ENCODE peak calls at places on chromosome 4, in eight cellular contexts. One of them, this sample, is unnamed.

GRCh38 chr4:158008551-158009218 is 164.1 kb downstream of the GASK1B start:
- DNase-seq in K562: no peak
- DNase-seq in heart left ventricle: peak
- DNase-seq in coronary artery: no peak
- DNase-seq in pancreas: no peak
- DNase-seq in HCT116: no peak
- DNase-seq in CD4-positive, alpha-beta memory T cell: no peak
- DNase-seq in colonic mucosa: no peak
- DNase-seq in this sample: no peak

GRCh38 chr4:1207603-1208265 is 35.4 kb upstream of the SPON2 start:
- DNase-seq in K562: no peak
- DNase-seq in heart left ventricle: peak
- DNase-seq in coronary artery: peak
- DNase-seq in pancreas: no peak
- DNase-seq in HCT116: no peak
- DNase-seq in CD4-positive, alpha-beta memory T cell: no peak
- DNase-seq in colonic mucosa: peak
- DNase-seq in this sample: peak

GRCh38 chr4:83219991-83220360 is 64.6 kb downstream of the COQ2 start:
- DNase-seq in K562: no peak
- DNase-seq in heart left ventricle: no peak
- DNase-seq in coronary artery: no peak
- DNase-seq in pancreas: no peak
- DNase-seq in HCT116: no peak
- DNase-seq in CD4-positive, alpha-beta memory T cell: no peak
- DNase-seq in colonic mucosa: no peak
- DNase-seq in this sample: no peak

GRCh38 chr4:108359936-108360681 is 191.4 kb upstream of the LEF1 start:
- DNase-seq in K562: peak
- DNase-seq in heart left ventricle: no peak
- DNase-seq in coronary artery: no peak
- DNase-seq in pancreas: no peak
- DNase-seq in HCT116: no peak
- DNase-seq in CD4-positive, alpha-beta memory T cell: no peak
- DNase-seq in colonic mucosa: no peak
- DNase-seq in this sample: no peak

GRCh38 chr4:92234393-92235176 is 69.2 kb upstream of the GRID2 start:
- DNase-seq in K562: no peak
- DNase-seq in heart left ventricle: no peak
- DNase-seq in coronary artery: no peak
- DNase-seq in pancreas: no peak
- DNase-seq in HCT116: peak
- DNase-seq in CD4-positive, alpha-beta memory T cell: no peak
- DNase-seq in colonic mucosa: no peak
- DNase-seq in this sample: no peak

GRCh38 chr4:972651-973424 is 531 bp downstream of the DGKQ start:
- DNase-seq in K562: peak
- DNase-seq in heart left ventricle: no peak
- DNase-seq in coronary artery: no peak
- DNase-seq in pancreas: peak
- DNase-seq in HCT116: no peak
- DNase-seq in CD4-positive, alpha-beta memory T cell: peak
- DNase-seq in colonic mucosa: peak
- DNase-seq in this sample: peak

GRCh38 chr4:2451821-2452785 is 16.8 kb upstream of the RNF4 start:
- DNase-seq in K562: no peak
- DNase-seq in heart left ventricle: no peak
- DNase-seq in coronary artery: peak
- DNase-seq in pancreas: no peak
- DNase-seq in HCT116: no peak
- DNase-seq in CD4-positive, alpha-beta memory T cell: no peak
- DNase-seq in colonic mucosa: no peak
- DNase-seq in this sample: no peak

GRCh38 chr4:121070696-121071639 is 1.4 kb downstream of the NDNF start:
- DNase-seq in K562: no peak
- DNase-seq in heart left ventricle: peak
- DNase-seq in coronary artery: no peak
- DNase-seq in pancreas: peak
- DNase-seq in HCT116: no peak
- DNase-seq in CD4-positive, alpha-beta memory T cell: peak
- DNase-seq in colonic mucosa: peak
- DNase-seq in this sample: peak

GRCh38 chr4:80265571-80266266 is 745 bp upstream of the FGF5 start:
- DNase-seq in K562: peak
- DNase-seq in heart left ventricle: no peak
- DNase-seq in coronary artery: no peak
- DNase-seq in pancreas: no peak
- DNase-seq in HCT116: no peak
- DNase-seq in CD4-positive, alpha-beta memory T cell: no peak
- DNase-seq in colonic mucosa: no peak
- DNase-seq in this sample: no peak

GRCh38 chr4:142572076-142572475 is 274.0 kb downstream of the INPP4B start:
- DNase-seq in K562: no peak
- DNase-seq in heart left ventricle: no peak
- DNase-seq in coronary artery: no peak
- DNase-seq in pancreas: no peak
- DNase-seq in HCT116: no peak
- DNase-seq in CD4-positive, alpha-beta memory T cell: no peak
- DNase-seq in colonic mucosa: no peak
- DNase-seq in this sample: no peak

GRCh38 chr4:23956601-23957364 is 66.9 kb upstream of the PPARGC1A start:
- DNase-seq in K562: no peak
- DNase-seq in heart left ventricle: no peak
- DNase-seq in coronary artery: no peak
- DNase-seq in pancreas: no peak
- DNase-seq in HCT116: no peak
- DNase-seq in CD4-positive, alpha-beta memory T cell: no peak
- DNase-seq in colonic mucosa: no peak
- DNase-seq in this sample: no peak

GRCh38 chr4:39996811-39997210 is 19.1 kb upstream of the PDS5A start:
- DNase-seq in K562: no peak
- DNase-seq in heart left ventricle: no peak
- DNase-seq in coronary artery: no peak
- DNase-seq in pancreas: no peak
- DNase-seq in HCT116: no peak
- DNase-seq in CD4-positive, alpha-beta memory T cell: no peak
- DNase-seq in colonic mucosa: no peak
- DNase-seq in this sample: no peak

GRCh38 chr4:147488551-147488950 is 7.7 kb downstream of the EDNRA start:
- DNase-seq in K562: no peak
- DNase-seq in heart left ventricle: no peak
- DNase-seq in coronary artery: no peak
- DNase-seq in pancreas: no peak
- DNase-seq in HCT116: no peak
- DNase-seq in CD4-positive, alpha-beta memory T cell: no peak
- DNase-seq in colonic mucosa: no peak
- DNase-seq in this sample: no peak

GRCh38 chr4:40288547-40288946 is 46.6 kb upstream of the CHRNA9 start:
- DNase-seq in K562: no peak
- DNase-seq in heart left ventricle: no peak
- DNase-seq in coronary artery: no peak
- DNase-seq in pancreas: no peak
- DNase-seq in HCT116: no peak
- DNase-seq in CD4-positive, alpha-beta memory T cell: no peak
- DNase-seq in colonic mucosa: no peak
- DNase-seq in this sample: no peak

GRCh38 chr4:183412836-183413561 is 31.4 kb upstream of the CDKN2AIP start:
- DNase-seq in K562: no peak
- DNase-seq in heart left ventricle: no peak
- DNase-seq in coronary artery: no peak
- DNase-seq in pancreas: no peak
- DNase-seq in HCT116: no peak
- DNase-seq in CD4-positive, alpha-beta memory T cell: no peak
- DNase-seq in colonic mucosa: no peak
- DNase-seq in this sample: no peak

GRCh38 chr4:41142946-41143720 is 71.2 kb downstream of the APBB2 start:
- DNase-seq in K562: no peak
- DNase-seq in heart left ventricle: peak
- DNase-seq in coronary artery: peak
- DNase-seq in pancreas: no peak
- DNase-seq in HCT116: no peak
- DNase-seq in CD4-positive, alpha-beta memory T cell: no peak
- DNase-seq in colonic mucosa: no peak
- DNase-seq in this sample: peak

GRCh38 chr4:94758141-94758699 is 465 bp downstream of the BMPR1B start:
- DNase-seq in K562: no peak
- DNase-seq in heart left ventricle: no peak
- DNase-seq in coronary artery: peak
- DNase-seq in pancreas: peak
- DNase-seq in HCT116: no peak
- DNase-seq in CD4-positive, alpha-beta memory T cell: no peak
- DNase-seq in colonic mucosa: peak
- DNase-seq in this sample: no peak

GRCh38 chr4:6267573-6267972 is 2.1 kb upstream of the WFS1 start:
- DNase-seq in K562: no peak
- DNase-seq in heart left ventricle: no peak
- DNase-seq in coronary artery: no peak
- DNase-seq in pancreas: no peak
- DNase-seq in HCT116: no peak
- DNase-seq in CD4-positive, alpha-beta memory T cell: no peak
- DNase-seq in colonic mucosa: no peak
- DNase-seq in this sample: no peak

GRCh38 chr4:107299646-107300045 is 263.5 kb upstream of the DKK2 start:
- DNase-seq in K562: no peak
- DNase-seq in heart left ventricle: no peak
- DNase-seq in coronary artery: no peak
- DNase-seq in pancreas: no peak
- DNase-seq in HCT116: no peak
- DNase-seq in CD4-positive, alpha-beta memory T cell: no peak
- DNase-seq in colonic mucosa: no peak
- DNase-seq in this sample: no peak

DNA sequence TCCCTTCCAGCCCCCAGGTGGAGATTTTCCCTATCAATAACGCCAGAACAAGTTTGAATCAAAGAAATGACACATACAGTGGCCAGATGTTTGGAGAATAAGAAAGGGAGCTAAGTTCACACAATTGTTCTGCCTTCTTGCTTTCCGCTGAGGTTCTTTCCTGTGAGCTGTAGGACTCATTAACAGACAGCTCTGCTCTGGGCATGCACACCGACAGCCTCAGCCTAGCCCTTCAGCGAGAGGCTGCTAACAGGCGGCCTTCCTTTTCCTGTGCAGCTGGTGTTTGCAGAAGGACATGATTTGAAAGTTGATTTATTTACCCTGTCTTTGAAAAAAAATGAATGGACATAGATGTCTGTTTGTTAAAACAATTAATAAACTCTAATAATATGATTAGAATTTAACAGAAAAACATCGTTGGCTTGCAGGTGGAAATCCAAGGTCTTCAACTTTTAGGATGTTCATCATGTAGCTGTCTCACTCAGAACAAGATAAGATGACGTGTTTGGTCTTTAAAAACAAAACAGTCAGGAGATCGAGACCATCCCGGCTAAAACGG is 183.3 kb downstream of the KDR start:
- DNase-seq in K562: no peak
- DNase-seq in heart left ventricle: no peak
- DNase-seq in coronary artery: no peak
- DNase-seq in pancreas: no peak
- DNase-seq in HCT116: no peak
- DNase-seq in CD4-positive, alpha-beta memory T cell: peak
- DNase-seq in colonic mucosa: no peak
- DNase-seq in this sample: no peak
- H3K4me3 ChIP-seq in K562: no peak
- H3K4me3 ChIP-seq in heart left ventricle: no peak
- H3K4me3 ChIP-seq in coronary artery: no peak
- H3K4me3 ChIP-seq in pancreas: no peak
- H3K4me3 ChIP-seq in HCT116: no peak
- H3K4me3 ChIP-seq in CD4-positive, alpha-beta memory T cell: no peak
- H3K4me3 ChIP-seq in colonic mucosa: no peak
- H3K4me3 ChIP-seq in this sample: no peak

GRCh38 chr4:8159522-8160232 is 1.1 kb upstream of the ABLIM2 start:
- DNase-seq in K562: no peak
- DNase-seq in heart left ventricle: peak
- DNase-seq in coronary artery: no peak
- DNase-seq in pancreas: no peak
- DNase-seq in HCT116: no peak
- DNase-seq in CD4-positive, alpha-beta memory T cell: no peak
- DNase-seq in colonic mucosa: no peak
- DNase-seq in this sample: no peak
- H3K27ac ChIP-seq in K562: no peak
- H3K27ac ChIP-seq in heart left ventricle: peak
- H3K27ac ChIP-seq in coronary artery: peak
- H3K27ac ChIP-seq in pancreas: peak
- H3K27ac ChIP-seq in HCT116: peak
- H3K27ac ChIP-seq in CD4-positive, alpha-beta memory T cell: peak
- H3K27ac ChIP-seq in colonic mucosa: no peak
- H3K27ac ChIP-seq in this sample: no peak

DNA sequence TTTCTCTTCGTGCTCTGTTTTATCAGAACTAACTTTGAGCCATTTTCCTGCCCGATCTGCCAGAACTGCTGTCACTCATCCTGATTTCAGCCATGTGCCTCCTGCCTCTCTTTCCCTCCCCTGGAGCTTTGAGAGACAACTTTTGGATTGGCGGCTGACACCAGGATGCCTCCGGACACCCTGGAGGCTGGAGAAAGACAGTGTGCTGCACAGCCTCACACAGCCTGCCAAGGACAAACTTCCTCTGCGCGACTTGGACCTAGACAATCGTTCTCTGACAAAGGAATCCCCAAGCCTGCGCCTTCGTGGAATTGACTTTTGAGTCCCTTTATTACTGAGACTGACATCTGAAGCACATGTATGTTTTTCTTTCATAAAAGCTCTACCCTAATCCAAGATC is 10.8 kb upstream of the LDB2 start:
- DNase-seq in K562: no peak
- DNase-seq in heart left ventricle: peak
- DNase-seq in coronary artery: no peak
- DNase-seq in pancreas: no peak
- DNase-seq in HCT116: no peak
- DNase-seq in CD4-positive, alpha-beta memory T cell: no peak
- DNase-seq in colonic mucosa: no peak
- DNase-seq in this sample: no peak
- H3K4me3 ChIP-seq in K562: no peak
- H3K4me3 ChIP-seq in heart left ventricle: peak
- H3K4me3 ChIP-seq in coronary artery: peak
- H3K4me3 ChIP-seq in pancreas: no peak
- H3K4me3 ChIP-seq in HCT116: no peak
- H3K4me3 ChIP-seq in CD4-positive, alpha-beta memory T cell: no peak
- H3K4me3 ChIP-seq in colonic mucosa: no peak
- H3K4me3 ChIP-seq in this sample: no peak

DNA sequence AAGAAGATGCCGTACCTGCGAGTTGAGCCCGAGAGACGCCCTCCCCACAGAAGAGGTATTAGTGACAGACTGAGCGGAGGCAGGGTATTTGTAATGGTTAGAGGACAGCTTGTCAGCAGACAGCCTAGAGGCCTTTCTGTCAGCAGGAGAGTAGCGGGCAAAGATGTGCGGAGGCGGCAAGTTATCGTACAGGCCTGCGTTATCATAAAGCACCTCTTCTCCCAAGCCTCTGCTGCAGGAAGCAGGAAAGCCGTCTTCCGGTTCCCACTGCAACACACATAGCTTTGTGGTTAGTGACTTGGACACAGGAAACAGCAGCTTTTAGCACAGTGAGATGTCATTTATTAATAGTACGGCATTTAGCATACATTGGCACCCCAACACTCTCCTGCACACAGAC is 158.3 kb downstream of the AFAP1 start:
- DNase-seq in K562: peak
- DNase-seq in heart left ventricle: no peak
- DNase-seq in coronary artery: no peak
- DNase-seq in pancreas: no peak
- DNase-seq in HCT116: no peak
- DNase-seq in CD4-positive, alpha-beta memory T cell: no peak
- DNase-seq in colonic mucosa: no peak
- DNase-seq in this sample: no peak
- H3K27ac ChIP-seq in K562: no peak
- H3K27ac ChIP-seq in heart left ventricle: peak
- H3K27ac ChIP-seq in coronary artery: peak
- H3K27ac ChIP-seq in pancreas: no peak
- H3K27ac ChIP-seq in HCT116: no peak
- H3K27ac ChIP-seq in CD4-positive, alpha-beta memory T cell: peak
- H3K27ac ChIP-seq in colonic mucosa: no peak
- H3K27ac ChIP-seq in this sample: peak

This sample was measured in left lung.